ENCODE peak calls at places on chromosomes 4 and X, in eight cellular contexts. Y, D, Z, C, I, P, M and V are unnamed samples. For H3K4me1, the result is how much of the 10 kb centered on the place peaks cover.

GRCh38 chr4:40749717-40750460 is at the start of gene NSUN7:
- DNase-seq in Y (peak), D (peak), Z (peak), C (peak), I (peak), P (peak), M (no peak), V (peak)

GRCh38 chr4:89497517-89498308 is 190.1 kb upstream of the GPRIN3 start:
- DNase-seq in Y (no peak), D (no peak), Z (no peak), C (no peak), I (peak), P (no peak), M (no peak), V (no peak)

GRCh38 chr4:152090543-152090942 is 329.7 kb upstream of the GATB start:
- DNase-seq in Y (no peak), D (peak), Z (peak), C (no peak), I (peak), P (no peak), M (no peak), V (no peak)

GRCh38 chrX:24668111-24668510 is 21.0 kb upstream of the PCYT1B start:
- DNase-seq in Y (no peak), D (peak), Z (no peak), C (no peak), I (peak), P (no peak), M (no peak), V (no peak)

GRCh38 chrX:151753313-151754041 is 18.9 kb downstream of the CNGA2 start:
- DNase-seq in Y (peak), D (peak), Z (peak), C (peak), I (peak), P (peak), M (peak), V (peak)

GRCh38 chrX:117990438-117990837 is 126.2 kb downstream of the KLHL13 start:
- DNase-seq in Y (no peak), D (no peak), Z (no peak), C (no peak), I (no peak), P (no peak), M (peak), V (no peak)

GRCh38 chrX:107714196-107714811 is 61.3 kb downstream of the TSC22D3 start:
- DNase-seq in Y (peak), D (no peak), Z (no peak), C (peak), I (peak), P (peak), M (no peak), V (peak)

GRCh38 chr4:69054578-69055200 is 41.6 kb upstream of the UGT2B7 start:
- DNase-seq in Y (no peak), D (peak), Z (peak), C (no peak), I (peak), P (no peak), M (peak), V (no peak)

GRCh38 chr4:101067383-101067782 is 279.9 kb downstream of the PPP3CA start:
- DNase-seq in Y (no peak), D (no peak), Z (no peak), C (no peak), I (peak), P (no peak), M (no peak), V (no peak)

GRCh38 chrX:16646366-16647168 is 3.4 kb upstream of the S100G start:
- DNase-seq in Y (no peak), D (no peak), Z (peak), C (no peak), I (no peak), P (no peak), M (no peak), V (no peak)

GRCh38 chr4:8869879-8870646 is 1.6 kb downstream of the HMX1 start:
- DNase-seq in Y (no peak), D (no peak), Z (no peak), C (no peak), I (no peak), P (no peak), M (no peak), V (no peak)

GRCh38 chr4:172776203-172776896 is 392.3 kb upstream of the GALNT7 start:
- DNase-seq in Y (no peak), D (no peak), Z (no peak), C (no peak), I (no peak), P (no peak), M (peak), V (no peak)

GRCh38 chr4:179624768-179625181 is 2182.5 kb upstream of the AGA start:
- DNase-seq in Y (no peak), D (peak), Z (peak), C (no peak), I (no peak), P (no peak), M (no peak), V (no peak)

GRCh38 chr4:153113061-153113837 is 91.0 kb upstream of the TRIM2 start:
- DNase-seq in Y (no peak), D (no peak), Z (no peak), C (no peak), I (peak), P (no peak), M (no peak), V (no peak)

GRCh38 chr4:107037188-107037587 is 1.1 kb upstream of the DKK2 start:
- DNase-seq in Y (no peak), D (peak), Z (peak), C (peak), I (peak), P (no peak), M (peak), V (peak)

GRCh38 chrX:68903111-68903510 is 74.3 kb downstream of the EFNB1 start:
- DNase-seq in Y (no peak), D (no peak), Z (no peak), C (no peak), I (peak), P (no peak), M (no peak), V (no peak)

GRCh38 chr4:3302164-3302785 is 9.5 kb downstream of the RGS12 start:
- DNase-seq in Y (peak), D (no peak), Z (no peak), C (no peak), I (no peak), P (peak), M (peak), V (peak)

GRCh38 chr4:124079174-124079780 is 633.3 kb downstream of the ANKRD50 start:
- DNase-seq in Y (no peak), D (no peak), Z (no peak), C (no peak), I (peak), P (no peak), M (no peak), V (no peak)

GRCh38 chr4:61202100-61202637 is 2.0 kb downstream of the ADGRL3 start:
- DNase-seq in Y (no peak), D (no peak), Z (no peak), C (peak), I (no peak), P (no peak), M (no peak), V (peak)

GRCh38 chrX:137424679-137425078 is 141.2 kb upstream of the ZIC3 start:
- DNase-seq in Y (no peak), D (no peak), Z (no peak), C (no peak), I (no peak), P (no peak), M (no peak), V (no peak)

GRCh38 chrX:31708116-31708515 is 636.3 kb upstream of the FTHL17 start:
- DNase-seq in Y (no peak), D (peak), Z (no peak), C (no peak), I (peak), P (no peak), M (no peak), V (no peak)

GRCh38 chr4:2936773-2937145 is 26.4 kb downstream of the NOP14 start:
- DNase-seq in Y (peak), D (no peak), Z (peak), C (peak), I (peak), P (peak), M (no peak), V (peak)

GRCh38 chrX:117989512-117989911 is 127.1 kb downstream of the KLHL13 start:
- DNase-seq in Y (no peak), D (no peak), Z (no peak), C (no peak), I (no peak), P (no peak), M (no peak), V (no peak)

GRCh38 chr4:123110685-123111084 is 188.3 kb upstream of the NUDT6 start:
- DNase-seq in Y (no peak), D (no peak), Z (no peak), C (no peak), I (no peak), P (no peak), M (no peak), V (no peak)

GRCh38 chr4:55397024-55397520 is 1.3 kb downstream of the TMEM165 start:
- DNase-seq in Y (no peak), D (no peak), Z (peak), C (no peak), I (peak), P (peak), M (peak), V (no peak)

GRCh38 chr4:147975902-147976301 is 244.0 kb downstream of the ARHGAP10 start:
- DNase-seq in Y (no peak), D (no peak), Z (no peak), C (no peak), I (peak), P (no peak), M (peak), V (no peak)

GRCh38 chr4:100391913-100392312 is 125.9 kb downstream of the EMCN start:
- DNase-seq in Y (no peak), D (no peak), Z (no peak), C (no peak), I (peak), P (no peak), M (peak), V (no peak)

GRCh38 chr4:139279723-139280620 is at the start of gene MGARP:
- DNase-seq in Y (no peak), D (peak), Z (peak), C (no peak), I (peak), P (peak), M (no peak), V (peak)

GRCh38 chrX:13398073-13398823 is 78.4 kb upstream of the ATXN3L start:
- DNase-seq in Y (no peak), D (peak), Z (peak), C (peak), I (peak), P (peak), M (peak), V (no peak)

GRCh38 chrX:130079824-130080406 is 30.4 kb downstream of the ELF4 start:
- DNase-seq in Y (peak), D (peak), Z (peak), C (peak), I (peak), P (peak), M (peak), V (no peak)

GRCh38 chr4:53813991-53814390 is 222.7 kb upstream of the LNX1 start:
- DNase-seq in Y (no peak), D (no peak), Z (no peak), C (no peak), I (no peak), P (no peak), M (no peak), V (no peak)

GRCh38 chrX:131747173-131747572 is 203.3 kb downstream of the OR13H1 start:
- DNase-seq in Y (no peak), D (peak), Z (no peak), C (no peak), I (no peak), P (no peak), M (peak), V (peak)

GRCh38 chrX:71616672-71617529 is 1.4 kb downstream of the CXCR3 start:
- DNase-seq in Y (peak), D (no peak), Z (no peak), C (no peak), I (no peak), P (no peak), M (no peak), V (peak)

GRCh38 chr4:4477391-4477790 is 64.5 kb downstream of the STX18 start:
- DNase-seq in Y (no peak), D (no peak), Z (no peak), C (no peak), I (peak), P (no peak), M (no peak), V (no peak)

GRCh38 chrX:1205681-1206611 is 6.5 kb downstream of the CRLF2 start:
- DNase-seq in Y (no peak), D (peak), Z (peak), C (no peak), I (peak), P (no peak), M (peak), V (peak)

GRCh38 chrX:110282922-110283321 is 35.0 kb downstream of the AMMECR1 start:
- DNase-seq in Y (no peak), D (no peak), Z (no peak), C (no peak), I (no peak), P (no peak), M (no peak), V (no peak)
- H3K4me1 ChIP-seq in Y (under half), D (under half), Z (under half), C (under half), I (under half), P (under half), M (under half), V (under half)

GRCh38 chr4:187370918-187371317 is 624.7 kb upstream of the ZFP42 start:
- DNase-seq in Y (no peak), D (no peak), Z (no peak), C (no peak), I (no peak), P (no peak), M (no peak), V (no peak)

GRCh38 chr4:187362937-187363336 is 632.6 kb upstream of the ZFP42 start:
- DNase-seq in Y (no peak), D (no peak), Z (no peak), C (no peak), I (no peak), P (no peak), M (no peak), V (peak)

GRCh38 chr4:187363453-187363852 is 632.1 kb upstream of the ZFP42 start:
- DNase-seq in Y (no peak), D (no peak), Z (no peak), C (no peak), I (no peak), P (no peak), M (no peak), V (no peak)

DNA sequence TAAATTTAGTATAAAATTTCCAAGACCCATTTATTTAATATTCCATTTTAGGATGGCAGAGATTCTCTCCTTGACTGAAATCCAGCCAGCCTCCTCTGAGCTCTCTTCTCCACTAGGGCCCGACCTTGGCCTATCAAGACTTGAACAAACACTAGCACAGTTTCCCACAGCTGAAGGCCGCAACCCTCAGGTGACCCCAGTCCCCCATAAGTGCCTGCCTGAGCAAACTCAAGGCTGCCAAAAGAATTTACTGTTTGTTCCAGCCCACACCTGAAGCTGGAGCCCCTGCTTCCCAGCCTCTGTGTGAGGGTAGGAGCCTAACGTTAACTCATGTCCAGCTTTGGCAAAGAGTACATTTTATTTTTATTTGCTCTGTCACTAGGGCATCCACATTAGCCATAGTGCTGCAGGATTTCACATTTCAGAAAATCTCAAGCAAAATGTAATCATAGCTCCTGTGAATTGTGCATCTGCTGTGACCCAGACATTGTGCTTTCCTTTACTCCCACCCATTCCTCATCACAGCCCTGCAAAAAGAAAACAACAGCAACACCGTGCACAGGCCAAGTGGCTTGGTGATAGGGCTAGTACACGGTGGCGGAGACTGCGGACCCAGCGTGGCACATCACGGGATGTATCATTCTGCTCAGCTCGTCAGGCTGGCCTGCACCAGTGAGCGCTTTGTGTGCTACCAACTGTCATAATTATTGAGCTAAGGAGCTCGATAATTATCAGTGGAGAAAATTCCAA is 628.9 kb upstream of the ZFP42 start:
- DNase-seq in Y (no peak), D (no peak), Z (no peak), C (no peak), I (no peak), P (no peak), M (no peak), V (no peak)
- H3K4me1 ChIP-seq in Y (under half), D (under half), Z (under half), C (under half), I (under half), P (under half), M (under half), V (under half)

GRCh38 chr4:184470785-184471110 is 3.6 kb downstream of the IRF2 start:
- DNase-seq in Y (no peak), D (no peak), Z (no peak), C (no peak), I (no peak), P (no peak), M (no peak), V (no peak)

GRCh38 chr4:184473265-184473514 is 1.2 kb downstream of the IRF2 start:
- DNase-seq in Y (no peak), D (no peak), Z (no peak), C (no peak), I (no peak), P (no peak), M (peak), V (peak)

GRCh38 chr4:184473515-184474260 is 662 bp downstream of the IRF2 start:
- DNase-seq in Y (peak), D (peak), Z (peak), C (no peak), I (peak), P (peak), M (no peak), V (peak)

GRCh38 chr4:184472540-184473264 is 1.6 kb downstream of the IRF2 start:
- DNase-seq in Y (peak), D (peak), Z (peak), C (peak), I (peak), P (peak), M (peak), V (peak)

DNA sequence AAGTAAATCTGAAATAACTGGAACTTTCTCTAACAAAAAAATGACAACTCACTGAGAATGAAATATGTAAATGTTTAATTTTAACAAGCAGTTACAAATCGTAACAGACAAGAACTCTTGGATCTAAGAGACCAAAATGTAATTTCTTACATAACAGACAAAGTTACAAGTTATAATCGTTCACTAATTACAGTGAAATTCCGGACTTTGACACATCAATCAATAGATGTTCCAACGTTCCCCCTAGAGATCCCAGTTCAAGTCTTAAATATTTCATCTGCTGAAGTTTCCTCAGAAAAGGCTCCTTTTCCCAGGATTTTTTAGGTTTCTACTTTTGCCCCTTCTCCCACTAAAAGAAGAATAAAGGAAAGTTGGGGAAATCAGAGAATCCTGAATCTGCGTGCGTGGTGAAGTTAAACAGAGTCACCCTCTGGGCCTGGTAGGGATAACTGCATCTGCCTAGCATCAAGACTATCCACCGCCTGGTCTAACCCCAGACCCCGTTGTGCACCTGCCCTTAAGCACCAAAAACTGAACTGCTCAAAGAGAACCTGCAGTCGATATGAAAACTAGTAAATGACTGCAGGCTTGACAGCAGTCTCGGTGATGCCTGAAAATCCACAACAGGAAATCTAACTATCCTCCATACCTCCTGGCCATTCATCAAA is 2.3 kb downstream of the IRF2 start:
- DNase-seq in Y (no peak), D (peak), Z (peak), C (no peak), I (peak), P (no peak), M (no peak), V (no peak)
- H3K4me1 ChIP-seq in Y (under half), D (under half), Z (under half), C (under half), I (under half), P (half or more), M (under half), V (half or more)

DNA sequence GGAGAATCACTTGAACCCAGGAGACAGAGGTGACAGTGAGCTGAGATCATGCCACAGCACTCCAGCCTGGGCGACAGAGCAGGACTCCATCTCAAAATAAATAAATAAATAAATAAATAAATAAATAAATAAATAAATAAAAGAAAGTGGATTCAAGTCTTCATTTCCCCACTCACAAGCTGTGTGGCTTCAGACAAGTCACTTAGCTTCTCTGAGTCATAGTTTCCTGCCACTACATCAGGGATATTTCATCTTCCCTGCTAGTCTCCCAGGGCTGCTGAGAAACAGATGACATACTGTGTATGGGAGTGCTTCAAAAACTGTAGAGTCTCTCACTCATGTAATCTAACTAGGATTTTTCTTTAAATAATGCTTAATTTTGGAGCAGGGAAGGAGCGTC is 37.2 kb downstream of the TBC1D9 start:
- DNase-seq in Y (no peak), D (peak), Z (no peak), C (no peak), I (peak), P (no peak), M (no peak), V (no peak)
- H3K4me1 ChIP-seq in Y (under half), D (under half), Z (under half), C (under half), I (under half), P (under half), M (under half), V (half or more)

DNA sequence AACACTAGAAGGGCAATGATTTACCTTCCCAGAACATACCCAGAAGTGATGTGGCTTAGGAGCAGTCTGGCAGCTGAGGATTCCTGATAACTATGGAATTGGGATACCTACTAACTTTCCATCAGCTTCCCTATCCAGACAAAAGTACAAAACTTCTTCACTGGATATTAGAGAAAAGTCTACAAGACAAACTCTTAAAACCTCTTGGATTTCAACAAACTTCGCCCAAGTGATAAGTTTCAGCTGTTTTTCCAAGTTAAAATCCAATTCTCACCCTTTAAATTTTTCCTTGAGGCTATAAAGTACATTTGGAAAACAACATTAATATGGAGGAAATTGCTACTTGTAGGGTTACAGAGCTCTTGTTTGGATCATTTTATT is 58.2 kb upstream of the SLIT2 start:
- DNase-seq in Y (no peak), D (peak), Z (no peak), C (no peak), I (peak), P (no peak), M (peak), V (no peak)
- H3K4me1 ChIP-seq in Y (under half), D (under half), Z (under half), C (under half), I (under half), P (under half), M (under half), V (under half)

GRCh38 chrX:124393238-124393637 is 46.9 kb downstream of the SH2D1A start:
- DNase-seq in Y (no peak), D (no peak), Z (no peak), C (no peak), I (no peak), P (no peak), M (no peak), V (no peak)
- H3K4me1 ChIP-seq in Y (under half), D (under half), Z (under half), C (under half), I (under half), P (under half), M (under half), V (under half)

GRCh38 chrX:124289443-124289842 is 43.0 kb upstream of the TEX13D start:
- DNase-seq in Y (no peak), D (no peak), Z (no peak), C (no peak), I (no peak), P (no peak), M (no peak), V (no peak)
- H3K4me1 ChIP-seq in Y (under half), D (under half), Z (under half), C (under half), I (under half), P (under half), M (under half), V (under half)